ENCODE peak calls at places on chromosomes 12 and 14, in seven cellular contexts. W is uterus; A is CD8-positive, alpha-beta memory T cell; F is IMR-90; J is mucosa of descending colon; L is ascending aorta; Z is CD4-positive, alpha-beta memory T cell. K is an unnamed sample.

GRCh38 chr12:130155416-130156073 is 6.7 kb upstream of the FZD10 start:
- DNase-seq in W (no peak), A (no peak), F (no peak), J (no peak), L (no peak), Z (no peak), K (no peak)

GRCh38 chr12:105279460-105280056 is 43.6 kb upstream of the APPL2 start:
- DNase-seq in W (no peak), A (peak; percentile 15), F (no peak), J (peak; percentile 40), L (no peak), Z (peak; percentile 36), K (no peak)

GRCh38 chr12:2813573-2814185 is 1.2 kb downstream of the ITFG2 start:
- DNase-seq in W (no peak), A (peak; percentile 7), F (peak; percentile 69), J (no peak), L (no peak), Z (peak; percentile 38), K (no peak)

GRCh38 chr14:74955229-74955999 is at the start of gene PGF:
- DNase-seq in W (peak; percentile 78), A (peak; percentile 35), F (no peak), J (peak; percentile 83), L (no peak), Z (no peak), K (no peak)

GRCh38 chr12:16492820-16493797 is 112.9 kb downstream of the LMO3 start:
- DNase-seq in W (no peak), A (no peak), F (no peak), J (no peak), L (no peak), Z (no peak), K (no peak)

GRCh38 chr14:74237441-74237840 is 1.8 kb upstream of the VSX2 start:
- DNase-seq in W (no peak), A (no peak), F (no peak), J (no peak), L (no peak), Z (no peak), K (no peak)

GRCh38 chr12:69885656-69886055 is 60.6 kb downstream of the MYRFL start:
- DNase-seq in W (no peak), A (no peak), F (no peak), J (no peak), L (no peak), Z (no peak), K (no peak)

GRCh38 chr14:89519000-89519399 is 102.0 kb upstream of the FOXN3 start:
- DNase-seq in W (no peak), A (no peak), F (peak; percentile 96), J (no peak), L (no peak), Z (no peak), K (no peak)

GRCh38 chr12:30691122-30691879 is 4.4 kb downstream of the IPO8 start:
- DNase-seq in W (no peak), A (no peak), F (peak; percentile 85), J (no peak), L (no peak), Z (no peak), K (no peak)

GRCh38 chr12:127270193-127270592 is 996.8 kb upstream of the TMEM132C start:
- DNase-seq in W (no peak), A (no peak), F (peak; percentile 50), J (no peak), L (no peak), Z (no peak), K (peak; percentile 52)

GRCh38 chr12:71645268-71645667 is 18.4 kb downstream of the ZFC3H1 start:
- DNase-seq in W (no peak), A (no peak), F (no peak), J (no peak), L (no peak), Z (no peak), K (no peak)

GRCh38 chr12:130988261-130989175 is 34.8 kb downstream of the ADGRD1 start:
- DNase-seq in W (no peak), A (no peak), F (no peak), J (no peak), L (no peak), Z (no peak), K (no peak)

GRCh38 chr12:105706321-105706972 is 376.0 kb downstream of the C12orf75 start:
- DNase-seq in W (no peak), A (no peak), F (peak; percentile 70), J (no peak), L (peak; percentile 47), Z (no peak), K (no peak)

GRCh38 chr12:104212516-104212915 is 3.1 kb upstream of the TXNRD1 start:
- DNase-seq in W (no peak), A (no peak), F (peak; percentile 41), J (no peak), L (no peak), Z (no peak), K (no peak)

GRCh38 chr12:25254271-25254880 is 3.6 kb upstream of the KRAS start:
- DNase-seq in W (no peak), A (no peak), F (peak; percentile 44), J (no peak), L (no peak), Z (no peak), K (no peak)

DNA sequence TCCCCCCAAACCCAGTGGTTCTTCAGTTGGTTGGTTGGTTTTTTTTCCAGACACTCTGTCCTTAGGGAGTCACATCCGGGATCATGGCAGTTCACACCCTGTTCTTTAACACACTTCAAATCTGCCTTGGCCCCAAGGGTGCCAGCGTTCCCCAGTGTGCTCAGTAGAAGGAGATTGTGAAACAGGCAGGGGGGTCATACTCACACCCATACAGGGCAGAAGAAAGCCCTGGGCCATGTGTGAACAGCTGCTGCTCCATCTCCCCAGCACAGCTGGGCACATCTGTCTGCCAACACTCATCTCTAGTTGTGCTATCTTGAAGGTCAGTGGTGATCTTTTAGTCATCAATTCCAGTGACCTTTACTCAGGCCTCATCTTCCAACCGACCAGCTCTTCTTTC is 64.4 kb upstream of the FUT8 start:
- DNase-seq in W (no peak), A (no peak), F (no peak), J (no peak), L (no peak), Z (no peak), K (no peak)
- H3K4me1 ChIP-seq in W (no peaks in the 10 kb centered on the region), A (no peaks in the 10 kb centered on the region), F (peaks cover 5% of the 10 kb centered on the region), J (no peaks in the 10 kb centered on the region), L (no peaks in the 10 kb centered on the region), Z (no peaks in the 10 kb centered on the region), K (peaks cover 15% of the 10 kb centered on the region)

GRCh38 chr14:68678471-68678870 is 114.4 kb downstream of the ZFP36L1 start:
- DNase-seq in W (no peak), A (no peak), F (no peak), J (no peak), L (no peak), Z (no peak), K (no peak)

GRCh38 chr14:68679746-68680467 is 113.0 kb downstream of the ZFP36L1 start:
- DNase-seq in W (no peak), A (no peak), F (no peak), J (no peak), L (no peak), Z (no peak), K (no peak)

GRCh38 chr14:68680541-68681051 is 112.3 kb downstream of the ZFP36L1 start:
- DNase-seq in W (no peak), A (no peak), F (peak; percentile 24), J (no peak), L (no peak), Z (no peak), K (no peak)

GRCh38 chr14:68677901-68678300 is 115.0 kb downstream of the ZFP36L1 start:
- DNase-seq in W (no peak), A (no peak), F (no peak), J (no peak), L (no peak), Z (no peak), K (no peak)

DNA sequence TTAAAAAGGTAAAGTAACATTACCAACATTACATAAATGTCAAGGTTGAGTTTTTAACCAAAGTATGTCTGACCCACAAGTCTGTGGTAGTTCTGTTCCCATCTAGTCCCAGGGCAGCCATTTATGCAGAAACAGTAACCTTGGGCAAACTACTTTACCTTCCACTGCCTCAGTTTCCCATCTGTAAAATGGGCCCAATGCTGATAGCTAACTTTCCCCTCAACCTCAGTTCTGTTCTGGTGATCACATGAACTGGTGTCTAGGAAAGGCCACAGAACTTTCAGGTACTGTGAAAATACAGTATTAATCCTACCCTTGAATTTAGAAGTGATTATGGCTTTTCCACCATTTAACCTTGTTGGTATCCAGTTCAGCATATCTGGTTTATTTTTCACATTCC is 113.6 kb downstream of the ZFP36L1 start:
- DNase-seq in W (no peak), A (no peak), F (no peak), J (no peak), L (no peak), Z (no peak), K (no peak)
- H3K4me1 ChIP-seq in W (peaks cover 16% of the 10 kb centered on the region), A (peaks cover 34% of the 10 kb centered on the region), F (peaks cover 23% of the 10 kb centered on the region), J (peaks cover 8% of the 10 kb centered on the region), L (peaks cover 13% of the 10 kb centered on the region), Z (peaks cover 37% of the 10 kb centered on the region), K (peaks cover 71% of the 10 kb centered on the region)

DNA sequence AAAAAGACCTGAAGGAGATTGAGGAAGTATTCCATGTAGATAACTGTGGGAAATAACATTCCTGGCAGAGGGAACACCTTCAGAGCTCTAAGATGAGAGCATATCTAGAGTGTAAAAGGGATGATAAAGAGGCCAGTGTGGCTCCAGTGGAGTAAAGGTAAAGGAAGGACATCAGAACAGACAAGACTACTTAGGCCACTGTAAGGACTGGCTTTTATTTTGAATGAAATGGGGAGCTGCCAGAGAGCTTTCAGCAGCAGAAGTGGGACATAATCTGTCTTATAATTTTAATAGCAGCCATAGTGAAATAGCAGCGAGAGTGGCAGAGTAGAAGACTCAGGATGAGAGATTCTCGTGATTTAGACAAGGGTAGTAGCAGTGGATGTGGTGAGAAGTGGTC is 82.5 kb upstream of the KCNH3 start:
- DNase-seq in W (no peak), A (no peak), F (no peak), J (no peak), L (no peak), Z (no peak), K (no peak)
- H3K4me1 ChIP-seq in W (no peaks in the 10 kb centered on the region), A (no peaks in the 10 kb centered on the region), F (no peaks in the 10 kb centered on the region), J (peaks cover 4% of the 10 kb centered on the region), L (no peaks in the 10 kb centered on the region), Z (no peaks in the 10 kb centered on the region), K (no peaks in the 10 kb centered on the region)

GRCh38 chr12:109263439-109263838 is 45.6 kb downstream of the FOXN4 start:
- DNase-seq in W (no peak), A (no peak), F (no peak), J (no peak), L (no peak), Z (no peak), K (no peak)

GRCh38 chr12:109261087-109261486 is 48.0 kb downstream of the FOXN4 start:
- DNase-seq in W (no peak), A (no peak), F (no peak), J (no peak), L (no peak), Z (no peak), K (no peak)

GRCh38 chr12:109264095-109264942 is 44.8 kb downstream of the FOXN4 start:
- DNase-seq in W (peak; percentile 68), A (peak; percentile 28), F (peak; percentile 41), J (peak; percentile 85), L (no peak), Z (peak; percentile 9), K (no peak)

GRCh38 chr12:109259545-109259895 is 49.6 kb downstream of the FOXN4 start:
- DNase-seq in W (no peak), A (no peak), F (no peak), J (no peak), L (no peak), Z (no peak), K (no peak)

DNA sequence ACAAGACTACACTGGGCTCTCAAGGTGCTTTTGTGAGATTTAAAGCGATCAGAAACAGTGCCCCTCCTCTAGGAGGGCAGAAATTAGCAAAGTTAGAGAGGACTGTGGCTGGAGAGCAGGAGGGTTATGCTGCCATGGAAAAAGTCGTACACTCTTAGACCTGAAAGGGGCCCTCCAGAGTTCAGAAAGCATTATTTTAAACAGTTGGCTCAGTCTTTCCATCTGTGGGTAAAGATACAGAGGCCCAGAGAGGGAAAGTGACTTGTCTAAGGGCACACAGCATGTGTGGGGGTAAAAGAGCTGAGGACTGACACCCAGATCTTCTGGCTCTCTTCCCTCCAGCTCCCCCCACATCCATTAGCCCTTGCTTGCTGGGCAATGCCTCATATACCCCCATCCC is 47.1 kb downstream of the FOXN4 start:
- DNase-seq in W (no peak), A (no peak), F (no peak), J (no peak), L (no peak), Z (no peak), K (no peak)
- H3K4me1 ChIP-seq in W (peaks cover 10% of the 10 kb centered on the region), A (no peaks in the 10 kb centered on the region), F (no peaks in the 10 kb centered on the region), J (no peaks in the 10 kb centered on the region), L (no peaks in the 10 kb centered on the region), Z (no peaks in the 10 kb centered on the region), K (no peaks in the 10 kb centered on the region)